ENCODE peak calls at places on chromosomes 11 and 22, in six cellular contexts. T is NCI-H524 treated with DMSO at 0.1 percent for 48 hours, Y is skeletal muscle cell, F is CMK, K is GM04504, W is GM23248. L is an unnamed sample.

GRCh38 chr11:6755303-6755952 is 16.3 kb downstream of the OR2AG2 start:
- DNase-seq in F (peak; percentile 15), W (peak; percentile 52), T (no peak), Y (no peak), K (no peak), L (peak; percentile 63)

GRCh38 chr11:130692220-130692619 is 224.1 kb downstream of the SNX19 start:
- DNase-seq in F (no peak), Y (no peak), T (no peak), K (no peak), W (no peak), L (no peak)

GRCh38 chr22:27512283-27512761 is 289.2 kb downstream of the MN1 start:
- DNase-seq in W (peak; percentile 94), F (no peak), Y (peak; percentile 90), T (no peak), K (no peak), L (no peak)

GRCh38 chr22:28772633-28773460 is at the start of gene CCDC117:
- DNase-seq in Y (peak; percentile 85), W (peak; percentile 98), K (peak; percentile 82), T (peak; percentile 70), F (peak; percentile 69), L (peak; percentile 89)

GRCh38 chr11:69352715-69353325 is 58.9 kb downstream of the MYEOV start:
- DNase-seq in F (no peak), K (peak; percentile 84), W (peak; percentile 95), Y (peak; percentile 82), T (peak; percentile 50), L (no peak)

GRCh38 chr11:2885676-2886081 is at the start of gene CDKN1C:
- DNase-seq in Y (peak; percentile 50), F (no peak), W (peak; percentile 79), T (peak; percentile 43), K (no peak), L (peak; percentile 91)

GRCh38 chr11:11708256-11708655 is 86.5 kb upstream of the GALNT18 start:
- DNase-seq in T (no peak), F (no peak), Y (no peak), W (peak; percentile 22), K (peak; percentile 0), L (no peak)

GRCh38 chr11:63985812-63986155 is 454 bp upstream of the OTUB1 start:
- DNase-seq in T (no peak), W (peak; percentile 67), Y (no peak), K (no peak), F (peak; percentile 25), L (no peak)

GRCh38 chr22:30830907-30831306 is 136.2 kb downstream of the OSBP2 start:
- DNase-seq in F (no peak), Y (peak; percentile 74), K (peak; percentile 97), T (no peak), W (peak; percentile 96), L (no peak)

GRCh38 chr11:69644071-69644961 is 3.4 kb downstream of the CCND1 start:
- DNase-seq in F (peak; percentile 22), Y (peak; percentile 91), T (no peak), W (peak; percentile 93), K (peak; percentile 74), L (no peak)

GRCh38 chr11:12066799-12067508 is 43.4 kb upstream of the MICAL2 start:
- DNase-seq in F (no peak), K (peak; percentile 93), Y (peak; percentile 62), T (no peak), W (peak; percentile 75), L (peak; percentile 54)

GRCh38 chr11:67484847-67485311 is 2.1 kb downstream of the AIP start:
- DNase-seq in F (peak; percentile 70), T (no peak), Y (no peak), K (no peak), W (no peak), L (no peak)

L was measured in nephron progenitor cell.